ENCODE peak calls at places on chromosomes 12 and 14, in four cellular contexts. F is left ventricle myocardium inferior, E is mammary epithelial cell, H is fibroblast of pulmonary artery. Z is an unnamed sample.

GRCh38 chr12:108260969-108261368 is 78.1 kb downstream of the CMKLR1 start:
- DNase-seq in F (no peak), E (no peak), H (no peak), Z (no peak)

GRCh38 chr12:3527181-3527580 is 36.2 kb downstream of the PRMT8 start:
- DNase-seq in F (no peak), E (peak), H (peak), Z (peak)

GRCh38 chr12:25276199-25276937 is 25.6 kb upstream of the KRAS start:
- DNase-seq in F (no peak), E (peak), H (peak), Z (peak)

GRCh38 chr12:103373088-103373523 is 122.7 kb downstream of the C12orf42 start:
- DNase-seq in F (no peak), E (no peak), H (no peak), Z (no peak)

GRCh38 chr12:50971946-50972345 is 19.6 kb downstream of the HIGD1C start:
- DNase-seq in F (no peak), E (no peak), H (peak), Z (no peak)

GRCh38 chr12:51188359-51189051 is 15.6 kb upstream of the TFCP2 start:
- DNase-seq in F (no peak), E (no peak), H (no peak), Z (no peak)

GRCh38 chr14:34496679-34497513 is 34.9 kb upstream of the SPTSSA start:
- DNase-seq in F (peak), E (peak), H (peak), Z (peak)

GRCh38 chr14:54175298-54175942 is 218.8 kb upstream of the BMP4 start:
- DNase-seq in F (no peak), E (peak), H (peak), Z (peak)

GRCh38 chr12:25839470-25839869 is 119.0 kb upstream of the RASSF8 start:
- DNase-seq in F (no peak), E (peak), H (peak), Z (no peak)

GRCh38 chr14:29243355-29243754 is 476.8 kb downstream of the FOXG1 start:
- DNase-seq in F (no peak), E (no peak), H (peak), Z (peak)

GRCh38 chr14:100502622-100503220 is 84.5 kb downstream of the BEGAIN start:
- DNase-seq in F (no peak), E (no peak), H (no peak), Z (no peak)

GRCh38 chr14:37598085-37598972 is 2.9 kb downstream of the TTC6 start:
- DNase-seq in F (no peak), E (no peak), H (no peak), Z (no peak)

GRCh38 chr12:46187023-46187422 is 81.8 kb downstream of the SLC38A1 start:
- DNase-seq in F (peak), E (peak), H (peak), Z (no peak)

GRCh38 chr14:68308695-68309094 is 484.2 kb downstream of the ZFP36L1 start:
- DNase-seq in F (no peak), E (no peak), H (no peak), Z (no peak)

GRCh38 chr12:1670244-1670814 is 20.5 kb upstream of the ADIPOR2 start:
- DNase-seq in F (no peak), E (no peak), H (no peak), Z (no peak)

GRCh38 chr12:68406134-68406576 is 74.0 kb upstream of the MDM1 start:
- DNase-seq in F (peak), E (peak), H (peak), Z (no peak)

GRCh38 chr14:83863042-83863441 is 1666.9 kb upstream of the FLRT2 start:
- DNase-seq in F (no peak), E (no peak), H (no peak), Z (no peak)

GRCh38 chr14:55160989-55161388 is 30.4 kb downstream of the DLGAP5 start:
- DNase-seq in F (no peak), E (peak), H (peak), Z (peak)

GRCh38 chr12:79689477-79690155 is 1.1 kb downstream of the PAWR start:
- DNase-seq in F (peak), E (peak), H (peak), Z (peak)

GRCh38 chr12:89151536-89151935 is 200.8 kb downstream of the DUSP6 start:
- DNase-seq in F (no peak), E (no peak), H (no peak), Z (no peak)

GRCh38 chr12:1911598-1912575 is 6.6 kb downstream of the CACNA2D4 start:
- DNase-seq in F (no peak), E (no peak), H (no peak), Z (no peak)

GRCh38 chr12:121403721-121404120 is 3.8 kb downstream of the RNF34 start:
- DNase-seq in F (no peak), E (no peak), H (no peak), Z (no peak)

GRCh38 chr12:132727091-132727794 is 16.6 kb downstream of the PGAM5 start:
- DNase-seq in F (no peak), E (no peak), H (no peak), Z (no peak)

GRCh38 chr12:127820846-127821245 is 446.1 kb upstream of the TMEM132C start:
- DNase-seq in F (no peak), E (no peak), H (no peak), Z (no peak)

GRCh38 chr12:5309654-5310053 is 122.3 kb upstream of the NTF3 start:
- DNase-seq in F (no peak), E (peak), H (no peak), Z (peak)

GRCh38 chr14:69865701-69866365 is 13.4 kb upstream of the SMOC1 start:
- DNase-seq in F (no peak), E (no peak), H (no peak), Z (no peak)

Z was measured in RCC 7860.